ENCODE peak calls at places on chromosome 6, in five cellular contexts. X is IMR-90, Z is NB4, C is heart left ventricle, T is breast epithelium. U is an unnamed sample.

GRCh38 chr6:90669420-90669819 is 82.5 kb upstream of the MAP3K7 start:
- DNase-seq in T (no peak), Z (no peak), C (no peak), X (no peak), U (no peak)

GRCh38 chr6:108914235-108915022 is 66.2 kb downstream of the ARMC2 start:
- DNase-seq in T (no peak), C (no peak), Z (peak), X (peak), U (no peak)

GRCh38 chr6:2178125-2178524 is 67.3 kb downstream of the GMDS start:
- DNase-seq in T (no peak), C (no peak), X (no peak), Z (no peak), U (no peak)

GRCh38 chr6:33918175-33918695 is 114.4 kb upstream of the MLN start:
- DNase-seq in X (no peak), T (no peak), Z (no peak), C (no peak), U (no peak)

GRCh38 chr6:167441653-167442644 is 117.1 kb downstream of the TTLL2 start:
- DNase-seq in Z (no peak), C (no peak), X (no peak), T (no peak), U (no peak)

GRCh38 chr6:124200661-124201060 is 397.0 kb downstream of the NKAIN2 start:
- DNase-seq in X (no peak), Z (no peak), T (no peak), C (no peak), U (no peak)

GRCh38 chr6:90860822-90861601 is 274.1 kb upstream of the MAP3K7 start:
- DNase-seq in Z (peak), C (no peak), X (peak), T (no peak), U (no peak)

GRCh38 chr6:136066005-136066404 is 184.1 kb downstream of the MTFR2 start:
- DNase-seq in C (no peak), T (no peak), X (peak), Z (peak), U (no peak)

GRCh38 chr6:89727501-89727900 is 89.0 kb upstream of the LYRM2 start:
- DNase-seq in T (no peak), C (no peak), Z (no peak), X (no peak), U (no peak)

GRCh38 chr6:138805431-138805830 is 9.5 kb downstream of the ECT2L start:
- DNase-seq in Z (no peak), C (peak), T (no peak), X (peak), U (no peak)

GRCh38 chr6:170253226-170253909 is 37.5 kb downstream of the DLL1 start:
- DNase-seq in T (no peak), Z (peak), C (peak), X (no peak), U (no peak)

GRCh38 chr6:38436726-38437465 is 202.8 kb downstream of the BTBD9 start:
- DNase-seq in C (no peak), X (peak), T (no peak), Z (no peak), U (no peak)

GRCh38 chr6:81465859-81466258 is 286.6 kb downstream of the TENT5A start:
- DNase-seq in Z (peak), C (no peak), X (peak), T (no peak), U (no peak)

GRCh38 chr6:38198219-38198618 is 378.7 kb downstream of the ZFAND3 start:
- DNase-seq in T (no peak), C (no peak), Z (no peak), X (no peak), U (no peak)

GRCh38 chr6:158231551-158232444 is 63.6 kb downstream of the GTF2H5 start:
- DNase-seq in C (peak), Z (peak), X (peak), T (peak), U (peak)
- TF ChIP-seq POLR2A in C (no peak), Z (peak), X (peak), T (no peak), U (no peak)

GRCh38 chr6:30676660-30677270 is 4.0 kb upstream of the DHX16 start:
- DNase-seq in X (no peak), C (no peak), Z (no peak), T (no peak), U (no peak)

GRCh38 chr6:30670760-30671527 is 1.9 kb downstream of the DHX16 start:
- DNase-seq in Z (peak), T (no peak), C (no peak), X (no peak), U (no peak)

GRCh38 chr6:30672445-30673253 is at the start of gene DHX16:
- DNase-seq in Z (peak), T (peak), X (peak), C (peak), U (peak)
- TF ChIP-seq POLR2A in Z (peak), T (peak), X (peak), C (peak), U (no peak)

GRCh38 chr6:157965387-157965786 is 16.3 kb upstream of the SYNJ2 start:
- DNase-seq in C (no peak), Z (no peak), T (no peak), X (no peak), U (no peak)
- TF ChIP-seq POLR2A in C (no peak), Z (no peak), T (no peak), X (no peak), U (no peak)

GRCh38 chr6:22081709-22082108 is 215.1 kb downstream of the PRL start:
- DNase-seq in X (no peak), C (no peak), T (no peak), Z (no peak), U (no peak)
- TF ChIP-seq POLR2A in X (no peak), C (no peak), T (no peak), Z (no peak), U (no peak)

U was measured in uterus.